ENCODE peak calls at places on chromosomes 2 and 18, in nine cellular contexts. G is CD8-positive, alpha-beta memory T cell; J is caudate nucleus; L is mesendoderm; T is WERI-Rb-1; O is CD4-positive, CD25-positive, alpha-beta regulatory T cell; E is PC-9; W is prostate gland; D is brain microvascular endothelial cell. A is an unnamed sample.

GRCh38 chr2:105432749-105433148 is 33.9 kb upstream of the FHL2 start:
- DNase-seq in E (no peak), O (no peak), D (no peak), T (no peak), G (no peak), L (no peak), J (no peak), W (peak; percentile 67), A (no peak)

GRCh38 chr2:94982661-94983060 is 42.8 kb upstream of the MAL start:
- DNase-seq in T (no peak), O (no peak), J (no peak), L (no peak), D (peak; percentile 7), E (peak; percentile 68), W (no peak), G (no peak), A (no peak)

GRCh38 chr18:11052800-11053199 is 96.6 kb downstream of the PIEZO2 start:
- DNase-seq in T (no peak), G (no peak), W (no peak), L (peak; percentile 49), J (no peak), E (no peak), D (peak; percentile 77), O (no peak), A (no peak)

GRCh38 chr2:50658883-50659282 is 373.0 kb downstream of the NRXN1 start:
- DNase-seq in J (no peak), G (no peak), W (no peak), L (peak; percentile 53), E (no peak), O (no peak), D (no peak), T (no peak), A (no peak)

GRCh38 chr2:11446733-11447248 is 19.2 kb downstream of the E2F6 start:
- DNase-seq in T (peak; percentile 78), O (peak; percentile 58), D (peak; percentile 69), W (peak; percentile 53), G (peak; percentile 54), E (peak; percentile 23), L (peak; percentile 87), J (peak; percentile 57), A (peak; percentile 34)

GRCh38 chr2:210965472-210965871 is 409.1 kb downstream of the CPS1 start:
- DNase-seq in D (peak; percentile 34), E (no peak), G (no peak), W (no peak), T (no peak), J (no peak), L (no peak), O (no peak), A (no peak)

GRCh38 chr18:32175265-32175664 is 14.6 kb upstream of the MEP1B start:
- DNase-seq in E (no peak), G (no peak), J (no peak), L (no peak), W (no peak), D (no peak), T (no peak), O (no peak), A (no peak)

GRCh38 chr2:46779447-46779941 is 136.1 kb downstream of the MCFD2 start:
- DNase-seq in W (peak; percentile 37), J (no peak), G (no peak), L (no peak), O (no peak), D (no peak), E (peak; percentile 33), T (no peak), A (no peak)

GRCh38 chr2:69159988-69160387 is 147.0 kb downstream of the ANTXR1 start:
- DNase-seq in L (peak; percentile 94), W (no peak), O (no peak), E (peak; percentile 56), T (peak; percentile 85), J (no peak), D (no peak), G (no peak), A (no peak)

GRCh38 chr18:2108581-2108980 is 462.7 kb downstream of the METTL4 start:
- DNase-seq in E (no peak), O (no peak), J (no peak), D (peak; percentile 17), W (no peak), G (no peak), L (peak; percentile 84), T (no peak), A (no peak)

GRCh38 chr2:106193977-106194778 is at the start of gene UXS1:
- DNase-seq in E (peak; percentile 97), T (peak; percentile 98), J (peak; percentile 88), L (peak; percentile 98), W (peak; percentile 97), G (peak; percentile 97), O (peak; percentile 97), D (peak; percentile 96), A (peak; percentile 97)

GRCh38 chr18:13726972-13727331 is 479 bp downstream of the RNMT start:
- DNase-seq in J (peak; percentile 24), L (peak; percentile 80), E (peak; percentile 51), T (peak; percentile 70), D (peak; percentile 55), O (no peak), G (no peak), W (peak; percentile 17), A (no peak)

GRCh38 chr2:76268928-76269327 is 558.2 kb upstream of the GCFC2 start:
- DNase-seq in E (no peak), O (no peak), T (no peak), G (no peak), J (no peak), W (no peak), D (no peak), L (no peak), A (no peak)

GRCh38 chr2:148459300-148459891 is 185.2 kb upstream of the EPC2 start:
- DNase-seq in O (no peak), D (no peak), T (no peak), W (no peak), G (no peak), J (no peak), E (no peak), L (no peak), A (no peak)

GRCh38 chr2:35114765-35115164 is 1240.8 kb upstream of the CRIM1 start:
- DNase-seq in J (no peak), O (no peak), L (peak; percentile 75), W (no peak), G (no peak), D (no peak), T (peak; percentile 48), E (no peak), A (no peak)

GRCh38 chr2:158822212-158822611 is 27.1 kb downstream of the DAPL1 start:
- DNase-seq in O (no peak), J (no peak), D (no peak), E (no peak), T (no peak), G (no peak), L (no peak), W (no peak), A (no peak)

GRCh38 chr2:152369176-152369860 is 34.3 kb downstream of the FMNL2 start:
- DNase-seq in D (peak; percentile 85), G (no peak), T (no peak), W (no peak), O (no peak), E (no peak), L (peak; percentile 45), J (no peak), A (no peak)

GRCh38 chr2:46561731-46562450 is 82.5 kb downstream of the TMEM247 start:
- DNase-seq in W (no peak), O (no peak), G (no peak), T (no peak), L (no peak), J (no peak), E (no peak), D (no peak), A (no peak)

GRCh38 chr2:241002275-241003046 is 4.0 kb downstream of the SNED1 start:
- DNase-seq in L (no peak), G (no peak), D (no peak), T (no peak), O (no peak), J (no peak), W (peak; percentile 3), E (no peak), A (no peak)

GRCh38 chr2:128622916-128623620 is 304.4 kb upstream of the HS6ST1 start:
- DNase-seq in J (no peak), W (no peak), O (no peak), T (no peak), D (no peak), G (no peak), E (no peak), L (no peak), A (no peak)

GRCh38 chr2:223933098-223933800 is 11.9 kb downstream of the WDFY1 start:
- DNase-seq in W (no peak), L (no peak), D (no peak), E (no peak), G (no peak), J (no peak), T (no peak), O (no peak), A (no peak)
- H3K27ac ChIP-seq in W (no peak overlapping the region), L (no peak overlapping the region), D (no peak overlapping the region), E (no peak overlapping the region), G (no peak overlapping the region), J (peak overlapping the region; percentile 45), T (no peak overlapping the region), O (no peak overlapping the region), A (no peak overlapping the region)

GRCh38 chr2:99605036-99605435 is 115.2 kb upstream of the REV1 start:
- DNase-seq in E (no peak), O (no peak), L (no peak), W (no peak), D (no peak), T (no peak), G (no peak), J (no peak), A (no peak)
- H3K27ac ChIP-seq in E (no peak overlapping the region), O (no peak overlapping the region), L (no peak overlapping the region), W (no peak overlapping the region), D (no peak overlapping the region), T (no peak overlapping the region), G (no peak overlapping the region), J (no peak overlapping the region), A (no peak overlapping the region)

GRCh38 chr18:36382151-36382550 is 84.6 kb downstream of the FHOD3 start:
- DNase-seq in L (no peak), W (no peak), O (no peak), T (no peak), J (no peak), D (no peak), E (no peak), G (no peak), A (no peak)
- H3K27ac ChIP-seq in L (no peak overlapping the region), W (no peak overlapping the region), O (no peak overlapping the region), T (no peak overlapping the region), J (no peak overlapping the region), D (no peak overlapping the region), E (no peak overlapping the region), G (no peak overlapping the region), A (no peak overlapping the region)

DNA sequence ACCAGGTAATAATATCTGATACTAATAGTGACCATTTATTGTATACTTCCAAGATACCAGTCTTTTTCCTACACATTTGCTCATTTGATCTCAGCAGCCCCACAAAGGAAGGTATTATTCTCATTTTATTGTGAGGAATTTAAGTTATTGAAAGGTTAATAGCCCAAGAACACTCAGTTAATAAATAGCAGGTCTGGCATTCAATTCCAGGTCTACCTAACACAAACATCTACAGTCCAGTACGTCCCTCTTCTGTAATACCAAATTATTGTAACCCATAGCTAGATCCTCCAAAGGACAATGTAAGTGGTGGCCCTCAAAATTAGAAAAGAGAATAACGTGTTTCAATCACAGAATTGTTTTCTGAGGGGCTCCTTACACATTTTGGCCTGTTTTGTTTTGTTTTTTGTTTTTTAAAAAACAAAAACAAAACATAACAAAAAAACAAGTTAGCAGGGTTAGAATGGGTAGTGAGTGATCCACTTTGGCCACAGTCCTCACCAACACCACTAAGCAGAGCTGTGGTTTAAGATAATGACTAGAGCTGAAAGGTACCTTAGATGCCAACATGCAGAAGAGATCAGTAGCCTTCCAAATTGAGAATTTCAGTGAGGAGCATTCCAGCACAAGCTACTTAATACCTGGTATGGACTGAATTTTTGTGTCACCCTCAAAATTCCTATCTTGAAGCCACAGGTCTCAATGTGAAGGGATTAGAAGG is 137.5 kb downstream of the DYM start:
- DNase-seq in W (no peak), E (no peak), G (no peak), L (peak; percentile 21), D (no peak), J (no peak), T (no peak), O (no peak), A (no peak)
- H3K27ac ChIP-seq in W (no peak overlapping the region), E (no peak overlapping the region), G (no peak overlapping the region), L (no peak overlapping the region), D (no peak overlapping the region), J (no peak overlapping the region), T (no peak overlapping the region), O (no peak overlapping the region), A (no peak overlapping the region)